ENCODE peak calls at places on chromosomes 5 and 9, in six cellular contexts. F is lower lobe of right lung, V is GM23248, W is thoracic aorta, A is AG04450, O is breast epithelium. I is an unnamed sample.

GRCh38 chr9:121349009-121349408 is 21.0 kb downstream of the STOM start:
- DNase-seq in O (no peak), F (no peak), W (no peak), A (no peak), V (peak; percentile 69), I (no peak)

GRCh38 chr5:57828221-57828620 is 345.6 kb upstream of the ACTBL2 start:
- DNase-seq in V (peak; percentile 71), O (no peak), A (no peak), W (no peak), F (no peak), I (no peak)

GRCh38 chr5:124576848-124577409 is 169.5 kb downstream of the ZNF608 start:
- DNase-seq in V (no peak), W (no peak), O (no peak), A (no peak), F (no peak), I (no peak)

GRCh38 chr5:178241688-178242231 is 9.2 kb upstream of the PHYKPL start:
- DNase-seq in V (no peak), F (peak; percentile 52), A (no peak), O (no peak), W (no peak), I (no peak)

GRCh38 chr5:90386099-90386710 is 23.4 kb downstream of the CETN3 start:
- DNase-seq in A (no peak), F (no peak), V (peak; percentile 39), O (no peak), W (no peak), I (peak; percentile 24)

GRCh38 chr5:135223891-135224625 is 175.0 kb downstream of the MACROH2A1 start:
- DNase-seq in F (peak; percentile 16), W (no peak), V (no peak), A (no peak), O (no peak), I (no peak)

GRCh38 chr9:112856843-112857242 is 33.8 kb downstream of the SLC46A2 start:
- DNase-seq in F (no peak), W (no peak), A (no peak), V (no peak), O (no peak), I (no peak)

GRCh38 chr9:14301582-14301981 is 12.4 kb downstream of the NFIB start:
- DNase-seq in O (no peak), F (no peak), V (no peak), W (no peak), A (no peak), I (no peak)

GRCh38 chr5:59724482-59725392 is 168.8 kb downstream of the PDE4D start:
- DNase-seq in F (no peak), W (no peak), A (peak; percentile 11), O (no peak), V (peak; percentile 61), I (peak; percentile 15)

GRCh38 chr5:98694902-98695301 is 78.6 kb upstream of the RGMB start:
- DNase-seq in O (no peak), F (no peak), V (no peak), A (no peak), W (no peak), I (no peak)

GRCh38 chr5:7436521-7436920 is 40.6 kb downstream of the ADCY2 start:
- DNase-seq in W (no peak), O (no peak), A (no peak), F (no peak), V (no peak), I (no peak)

GRCh38 chr5:141821430-141821925 is 56.7 kb downstream of the PCDH1 start:
- DNase-seq in O (no peak), V (peak; percentile 94), F (no peak), W (no peak), A (peak; percentile 58), I (no peak)

GRCh38 chr9:89952401-89952800 is 347.6 kb downstream of the GADD45G start:
- DNase-seq in A (peak; percentile 27), O (no peak), V (peak; percentile 82), F (no peak), W (no peak), I (no peak)

GRCh38 chr5:132411382-132411925 is 41.9 kb downstream of the SLC22A5 start:
- DNase-seq in W (no peak), O (no peak), F (no peak), A (no peak), V (no peak), I (no peak)

GRCh38 chr9:81613002-81613750 is 76.2 kb downstream of the TLE1 start:
- DNase-seq in F (no peak), V (peak; percentile 68), O (no peak), W (peak; percentile 45), A (peak; percentile 90), I (no peak)

GRCh38 chr5:53603009-53603687 is 42.7 kb downstream of the NDUFS4 start:
- DNase-seq in O (no peak), F (no peak), W (no peak), V (peak; percentile 23), A (peak; percentile 20), I (no peak)

GRCh38 chr5:1815071-1815786 is 14.0 kb downstream of the NDUFS6 start:
- DNase-seq in A (no peak), O (no peak), V (no peak), F (peak; percentile 28), W (no peak), I (no peak)

GRCh38 chr5:137090151-137090550 is 409.0 kb downstream of the SPOCK1 start:
- DNase-seq in W (no peak), O (no peak), F (no peak), A (no peak), V (no peak), I (no peak)

GRCh38 chr9:32264171-32264862 is 120.1 kb upstream of the ACO1 start:
- DNase-seq in O (no peak), A (no peak), W (no peak), V (peak; percentile 12), F (no peak), I (peak; percentile 7)

GRCh38 chr5:113487779-113488644 is at the start of gene MCC:
- DNase-seq in A (peak; percentile 88), W (no peak), V (peak; percentile 95), F (peak; percentile 75), O (peak; percentile 73), I (peak; percentile 53)

GRCh38 chr9:104090578-104090977 is 3.5 kb upstream of the SMC2 start:
- DNase-seq in A (no peak), F (no peak), W (no peak), O (no peak), V (no peak), I (no peak)

GRCh38 chr5:148384389-148384756 is 615 bp downstream of the FBXO38 start:
- DNase-seq in O (no peak), F (no peak), V (peak; percentile 49), W (no peak), A (no peak), I (peak; percentile 59)

GRCh38 chr9:104820336-104820735 is 56.4 kb downstream of the NIPSNAP3B start:
- DNase-seq in O (no peak), V (no peak), F (no peak), A (no peak), W (no peak), I (no peak)

GRCh38 chr5:171953860-171954701 is 52.4 kb downstream of the FBXW11 start:
- DNase-seq in W (no peak), V (peak; percentile 76), F (no peak), A (peak; percentile 42), O (no peak), I (peak; percentile 62)

GRCh38 chr5:100518377-100518776 is 16.8 kb upstream of the FAM174A start:
- DNase-seq in W (no peak), O (no peak), V (no peak), F (no peak), A (no peak), I (no peak)

GRCh38 chr5:109719978-109720377 is 30.3 kb downstream of the MAN2A1 start:
- DNase-seq in A (no peak), W (no peak), O (no peak), V (no peak), F (no peak), I (no peak)

GRCh38 chr9:125269014-125269397 is 7.4 kb downstream of the GAPVD1 start:
- DNase-seq in O (no peak), A (no peak), V (no peak), F (no peak), W (no peak), I (no peak)

GRCh38 chr5:140084466-140084865 is 29.4 kb upstream of the PURA start:
- DNase-seq in V (peak; percentile 1), F (peak; percentile 45), O (no peak), A (no peak), W (no peak), I (no peak)
- H3K27me3 ChIP-seq in V (peaks cover 54% of the 10 kb centered on the region), F (no peaks in the 10 kb centered on the region), O (no peaks in the 10 kb centered on the region), A (peaks cover 26% of the 10 kb centered on the region), W (no peaks in the 10 kb centered on the region), I (no peaks in the 10 kb centered on the region)

GRCh38 chr5:60841361-60841760 is 2.7 kb downstream of the ELOVL7 start:
- DNase-seq in V (no peak), A (no peak), F (no peak), W (no peak), O (no peak), I (no peak)

GRCh38 chr5:60843693-60844428 is at the start of gene ELOVL7:
- DNase-seq in W (no peak), O (peak; percentile 64), F (peak; percentile 84), A (no peak), V (peak; percentile 51), I (peak; percentile 59)

GRCh38 chr5:60842859-60843692 is 993 bp downstream of the ELOVL7 start:
- DNase-seq in V (peak; percentile 38), F (no peak), O (no peak), W (no peak), A (no peak), I (no peak)

GRCh38 chr5:60844429-60844890 is 391 bp upstream of the ELOVL7 start:
- DNase-seq in A (no peak), O (no peak), F (no peak), V (peak; percentile 41), W (no peak), I (peak; percentile 5)

GRCh38 chr5:60846298-60846697 is 2.2 kb upstream of the ELOVL7 start:
- DNase-seq in W (no peak), O (no peak), F (no peak), V (no peak), A (no peak), I (no peak)
- H3K27me3 ChIP-seq in W (no peaks in the 10 kb centered on the region), O (peaks cover 6% of the 10 kb centered on the region), F (peaks cover 26% of the 10 kb centered on the region), V (peaks cover 51% of the 10 kb centered on the region), A (peaks cover 34% of the 10 kb centered on the region), I (peaks cover 13% of the 10 kb centered on the region)

GRCh38 chr9:136512651-136513066 is 29.8 kb upstream of the SEC16A start:
- DNase-seq in W (no peak), A (no peak), V (peak; percentile 34), F (no peak), O (no peak), I (no peak)
- H3K27me3 ChIP-seq in W (no peaks in the 10 kb centered on the region), A (no peaks in the 10 kb centered on the region), V (no peaks in the 10 kb centered on the region), F (no peaks in the 10 kb centered on the region), O (no peaks in the 10 kb centered on the region), I (no peaks in the 10 kb centered on the region)

GRCh38 chr9:84754461-84754860 is 84.9 kb downstream of the NTRK2 start:
- DNase-seq in V (no peak), W (no peak), A (no peak), F (no peak), O (no peak), I (no peak)

GRCh38 chr9:84755375-84755774 is 85.8 kb downstream of the NTRK2 start:
- DNase-seq in A (no peak), V (no peak), O (no peak), W (no peak), F (no peak), I (no peak)

GRCh38 chr9:84758817-84759216 is 89.3 kb downstream of the NTRK2 start:
- DNase-seq in O (no peak), A (no peak), V (no peak), W (no peak), F (no peak), I (no peak)

GRCh38 chr9:84754896-84755295 is 85.4 kb downstream of the NTRK2 start:
- DNase-seq in O (no peak), V (no peak), A (no peak), F (no peak), W (no peak), I (no peak)

GRCh38 chr9:84756156-84756555 is 86.6 kb downstream of the NTRK2 start:
- DNase-seq in A (no peak), F (no peak), W (no peak), O (no peak), V (no peak), I (no peak)
- H3K27me3 ChIP-seq in A (no peaks in the 10 kb centered on the region), F (no peaks in the 10 kb centered on the region), W (no peaks in the 10 kb centered on the region), O (no peaks in the 10 kb centered on the region), V (no peaks in the 10 kb centered on the region), I (no peaks in the 10 kb centered on the region)